ENCODE peak calls at places on chromosomes 11 and 22, in five cellular contexts. X, M, S, A and L are unnamed samples.

GRCh38 chr22:19942886-19943664 is 1.5 kb upstream of the TXNRD2 start:
- DNase-seq in M (no peak), X (peak), A (peak), S (no peak), L (peak)

GRCh38 chr11:15956302-15956701 is 400.0 kb downstream of the SOX6 start:
- DNase-seq in M (no peak), A (no peak), S (no peak), X (no peak), L (no peak)

GRCh38 chr11:40376346-40376745 is 1083.1 kb downstream of the LRRC4C start:
- DNase-seq in S (no peak), A (no peak), M (no peak), X (no peak), L (no peak)

GRCh38 chr22:27460596-27461347 is 340.8 kb downstream of the MN1 start:
- DNase-seq in X (no peak), M (peak), A (no peak), S (no peak), L (no peak)

GRCh38 chr22:46655861-46656608 is 35.8 kb downstream of the GRAMD4 start:
- DNase-seq in M (no peak), X (no peak), S (no peak), A (no peak), L (no peak)

GRCh38 chr11:61526956-61527731 is 18.6 kb downstream of the LRRC10B start:
- DNase-seq in M (no peak), X (no peak), S (no peak), A (no peak), L (no peak)

GRCh38 chr11:14499178-14499559 is 442 bp downstream of the COPB1 start:
- DNase-seq in S (no peak), M (peak), X (peak), A (peak), L (peak)

GRCh38 chr11:92888701-92889100 is 80.8 kb upstream of the MTNR1B start:
- DNase-seq in A (no peak), M (peak), X (no peak), S (no peak), L (no peak)

GRCh38 chr11:74297484-74297883 is 14.0 kb downstream of the P4HA3 start:
- DNase-seq in S (no peak), M (no peak), A (no peak), X (no peak), L (no peak)

GRCh38 chr11:89293966-89294679 is 116.4 kb downstream of the TYR start:
- DNase-seq in A (no peak), S (no peak), M (peak), X (no peak), L (no peak)

GRCh38 chr11:125494987-125495725 is 909 bp downstream of the FEZ1 start:
- DNase-seq in X (no peak), S (no peak), A (no peak), M (peak), L (no peak)

GRCh38 chr11:118699508-118700220 is 20.2 kb upstream of the TREH start:
- DNase-seq in A (peak), M (no peak), S (no peak), X (no peak), L (no peak)

GRCh38 chr11:73141031-73141308 is 1.1 kb downstream of the FCHSD2 start:
- DNase-seq in A (no peak), X (peak), M (no peak), S (no peak), L (no peak)
- TF ChIP-seq REST in A (no peak), X (no peak), M (no peak), S (no peak), L (no peak)

GRCh38 chr11:130437848-130438247 is 9.4 kb upstream of the ADAMTS8 start:
- DNase-seq in A (no peak), M (no peak), X (no peak), S (no peak), L (no peak)
- TF ChIP-seq CTCF in A (no peak), M (no peak), X (no peak), S (no peak), L (no peak)

DNA sequence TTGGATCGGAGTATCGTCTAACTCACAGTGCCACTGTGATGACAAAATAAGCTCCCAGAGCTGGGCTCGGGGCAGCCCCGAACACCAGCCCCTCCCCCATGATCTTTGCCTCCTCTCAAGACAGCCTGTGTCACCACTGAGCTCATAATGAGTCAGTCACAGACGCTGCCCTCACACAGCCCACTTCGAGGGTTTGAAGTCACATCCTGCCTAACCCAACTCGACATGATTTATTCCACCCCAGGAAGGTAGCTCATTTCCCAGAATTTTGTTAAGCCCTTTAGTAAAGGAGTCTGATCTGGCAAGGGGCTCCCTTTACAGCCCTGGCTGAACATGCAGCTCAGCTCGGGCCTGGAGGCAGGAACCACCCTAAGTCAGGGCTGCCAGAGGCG is 22.8 kb downstream of the MYH9 start:
- DNase-seq in X (peak), S (peak), M (no peak), A (no peak), L (no peak)
- TF ChIP-seq REST in X (no peak), S (no peak), M (no peak), A (no peak), L (no peak)

GRCh38 chr11:13168281-13168680 is 109.3 kb upstream of the BMAL1 start:
- DNase-seq in X (no peak), A (no peak), S (no peak), M (no peak), L (no peak)
- TF ChIP-seq CTCF in X (no peak), A (no peak), S (no peak), M (no peak), L (no peak)

GRCh38 chr11:130413383-130414106 is 14.9 kb downstream of the ADAMTS8 start:
- DNase-seq in X (peak), A (no peak), S (no peak), M (no peak), L (no peak)
- TF ChIP-seq REST in X (no peak), A (no peak), S (no peak), M (no peak), L (no peak)

GRCh38 chr11:113114452-113115027 is 153.3 kb downstream of the NCAM1 start:
- DNase-seq in A (peak), S (no peak), M (peak), X (peak), L (peak)
- TF ChIP-seq CTCF in A (peak), S (peak), M (peak), X (peak), L (peak)